ENCODE peak calls at places on chromosomes 6 and 20, in four cellular contexts. O, Z, T and C are unnamed samples. For H3K4me1, the result is how much of the 10 kb centered on the place peaks cover.

GRCh38 chr6:29967379-29968010 is 25.2 kb downstream of the HLA-A start:
- DNase-seq in T (no peak), O (no peak), Z (no peak), C (no peak)

GRCh38 chr6:46170357-46171289 is at the start of gene ENPP5:
- DNase-seq in T (peak), Z (peak), O (no peak), C (peak)

GRCh38 chr6:52834481-52834880 is 6.1 kb downstream of the GSTA5 start:
- DNase-seq in Z (no peak), O (peak), T (no peak), C (no peak)

GRCh38 chr20:25295386-25296093 is 47.7 kb downstream of the PYGB start:
- DNase-seq in O (no peak), T (peak), Z (no peak), C (no peak)

GRCh38 chr20:45322952-45323383 is 14.9 kb upstream of the MATN4 start:
- DNase-seq in T (no peak), O (peak), Z (no peak), C (no peak)

GRCh38 chr6:108751851-108752732 is 96.1 kb upstream of the ARMC2 start:
- DNase-seq in Z (no peak), O (no peak), T (no peak), C (no peak)

GRCh38 chr6:116624036-116624805 is 7.9 kb downstream of the RSPH4A start:
- DNase-seq in Z (no peak), O (no peak), T (no peak), C (no peak)

GRCh38 chr6:121858310-121858709 is 422.9 kb downstream of the GJA1 start:
- DNase-seq in O (no peak), Z (no peak), T (no peak), C (no peak)

GRCh38 chr6:37988696-37989095 is 169.2 kb downstream of the ZFAND3 start:
- DNase-seq in O (no peak), T (no peak), Z (no peak), C (no peak)
- H3K4me1 ChIP-seq in O (under half), T (under half), Z (under half), C (under half)

DNA sequence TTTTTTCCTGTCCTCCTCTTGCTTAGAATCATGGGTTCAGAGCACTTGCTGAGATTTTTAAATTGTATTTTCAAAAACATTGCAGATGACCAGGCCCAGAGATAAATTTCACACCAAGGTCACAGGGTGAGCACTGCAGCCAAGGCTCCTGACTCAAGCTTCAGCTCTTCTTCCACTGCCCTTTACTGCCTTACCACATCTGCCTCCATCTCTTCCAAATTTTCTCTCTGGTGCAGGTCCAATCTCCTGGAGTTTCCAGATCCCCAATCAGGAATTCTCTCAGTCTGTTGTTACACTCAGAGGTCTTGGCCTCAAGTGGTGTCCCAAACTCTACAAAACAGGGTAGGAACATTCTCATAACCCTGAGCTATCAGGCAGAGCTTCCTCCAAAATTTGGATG is 12.7 kb downstream of the SNAP25 start:
- DNase-seq in O (no peak), T (no peak), Z (no peak), C (no peak)
- H3K14ac ChIP-seq in O (no peak), T (no peak), Z (no peak), C (no peak)

GRCh38 chr6:11771473-11772048 is 7.0 kb downstream of the ADTRP start:
- DNase-seq in O (peak), Z (no peak), T (no peak), C (no peak)
- H2AK5ac ChIP-seq in O (peak), Z (no peak), T (no peak), C (peak)

GRCh38 chr6:161836643-161837448 is 563.0 kb upstream of the AGPAT4 start:
- DNase-seq in O (no peak), Z (no peak), T (no peak), C (no peak)

GRCh38 chr6:161837854-161838253 is 564.0 kb upstream of the AGPAT4 start:
- DNase-seq in O (no peak), Z (no peak), T (no peak), C (no peak)

GRCh38 chr6:161837449-161837735 is 563.5 kb upstream of the AGPAT4 start:
- DNase-seq in Z (no peak), O (no peak), T (no peak), C (no peak)

GRCh38 chr6:161833099-161833860 is 559.4 kb upstream of the AGPAT4 start:
- DNase-seq in O (no peak), T (no peak), Z (no peak), C (no peak)

DNA sequence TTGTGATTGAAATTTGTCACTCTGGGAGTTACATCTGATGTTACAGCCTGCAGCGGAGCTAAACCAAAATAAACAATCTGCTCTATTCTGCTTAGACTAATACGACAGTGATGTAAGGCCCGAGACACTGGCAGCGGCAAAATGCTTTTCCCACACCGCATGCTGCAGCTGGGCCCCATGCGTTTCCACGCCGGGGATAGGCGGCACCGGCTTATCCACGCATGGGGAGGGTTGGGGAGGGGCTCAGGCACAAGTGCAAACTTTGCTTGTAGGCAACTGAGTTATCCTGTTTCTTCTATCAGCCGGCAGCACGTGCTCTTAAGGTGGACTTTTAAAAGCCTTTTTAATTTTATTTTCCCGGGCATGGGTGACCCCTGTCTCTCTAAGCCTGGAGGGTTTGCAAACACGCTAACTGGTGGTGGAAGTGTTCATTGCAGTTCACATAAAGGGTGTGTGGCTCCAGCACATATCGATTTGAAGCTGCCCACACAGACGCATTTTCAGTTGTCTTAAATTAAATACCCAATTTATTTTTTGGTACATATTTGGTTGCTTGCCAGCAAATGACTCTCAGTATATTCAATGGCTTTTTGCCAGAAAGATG is 561.7 kb upstream of the AGPAT4 start:
- DNase-seq in Z (no peak), O (no peak), T (no peak), C (no peak)
- H3K4me1 ChIP-seq in Z (under half), O (under half), T (under half), C (under half)

DNA sequence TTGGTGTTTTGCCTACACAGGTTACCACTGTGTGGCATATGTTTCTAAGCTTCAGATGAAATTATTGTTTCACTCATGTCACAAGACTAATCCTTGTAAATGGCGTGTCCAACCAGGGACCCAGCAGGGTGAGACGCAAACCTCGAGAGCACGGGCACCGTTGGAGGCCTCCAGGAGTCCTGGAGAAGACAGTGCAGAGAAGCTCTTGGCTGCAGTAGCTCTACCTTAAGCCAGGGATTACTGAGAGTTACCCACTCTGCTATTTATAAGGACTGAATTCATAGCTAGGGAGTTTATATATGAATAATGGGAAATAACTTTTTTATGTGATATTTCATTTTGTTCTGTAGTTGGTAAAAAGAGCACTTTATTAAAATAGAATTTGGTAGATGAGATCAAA is 137.4 kb downstream of the SLC24A3 start:
- DNase-seq in T (no peak), Z (no peak), O (no peak), C (no peak)
- H3K14ac ChIP-seq in T (no peak), Z (no peak), O (no peak), C (no peak)

GRCh38 chr6:11492444-11493300 is 44.9 kb upstream of the TMEM170B start:
- DNase-seq in Z (no peak), O (no peak), T (no peak), C (no peak)
- H2AK5ac ChIP-seq in Z (no peak), O (peak), T (no peak), C (no peak)